ENCODE peak calls at places on chromosomes 11 and 22, in six cellular contexts. I, G, D, H, X and S are unnamed samples.

GRCh38 chr11:113387605-113388211 is at the start of gene ANKK1:
- DNase-seq in X (no peak), I (no peak), G (no peak), D (no peak), H (no peak), S (no peak)

GRCh38 chr22:27680636-27681035 is 120.9 kb downstream of the MN1 start:
- DNase-seq in H (no peak), G (no peak), I (no peak), X (no peak), D (no peak), S (no peak)

GRCh38 chr11:119316017-119316728 is 757 bp downstream of the MCAM start:
- DNase-seq in H (no peak), X (no peak), D (peak; percentile 40), I (no peak), G (no peak), S (no peak)

GRCh38 chr22:19289475-19290161 is 1.9 kb downstream of the CLTCL1 start:
- DNase-seq in H (peak; percentile 69), X (no peak), D (no peak), I (peak; percentile 64), G (no peak), S (no peak)

GRCh38 chr11:69834811-69835800 is 15.9 kb upstream of the FGF3 start:
- DNase-seq in H (no peak), G (no peak), I (no peak), X (no peak), D (no peak), S (no peak)

GRCh38 chr11:108221401-108221800 is 1.0 kb downstream of the NPAT start:
- DNase-seq in D (no peak), I (no peak), G (no peak), H (peak; percentile 40), X (no peak), S (no peak)

GRCh38 chr11:92550871-92551270 is 326.3 kb downstream of the FAT3 start:
- DNase-seq in X (no peak), H (no peak), I (no peak), D (no peak), G (no peak), S (no peak)

GRCh38 chr11:124791626-124792341 is 8.4 kb downstream of the MSANTD2 start:
- DNase-seq in X (no peak), G (no peak), H (peak; percentile 44), I (no peak), D (no peak), S (no peak)

GRCh38 chr11:85628771-85629341 is 463 bp downstream of the TMEM126B start:
- DNase-seq in G (no peak), I (peak; percentile 10), D (no peak), H (peak; percentile 20), X (peak; percentile 18), S (no peak)

GRCh38 chr11:117094776-117095175 is 3.5 kb downstream of the SIK3 start:
- DNase-seq in I (peak; percentile 47), X (no peak), H (peak; percentile 44), D (no peak), G (no peak), S (no peak)

GRCh38 chr11:13663631-13664071 is 4.8 kb upstream of the FAR1 start:
- DNase-seq in G (no peak), X (no peak), I (peak; percentile 11), H (peak; percentile 58), D (no peak), S (no peak)

GRCh38 chr11:34068098-34068497 is 16.6 kb downstream of the CAPRIN1 start:
- DNase-seq in I (no peak), H (peak; percentile 62), X (no peak), D (no peak), G (no peak), S (no peak)

GRCh38 chr22:38694945-38695344 is 5.8 kb downstream of the JOSD1 start:
- DNase-seq in H (no peak), I (no peak), X (no peak), D (no peak), G (no peak), S (no peak)

GRCh38 chr11:101860694-101861371 is 54.0 kb upstream of the CEP126 start:
- DNase-seq in D (no peak), I (peak; percentile 58), H (peak; percentile 73), G (peak; percentile 4), X (peak; percentile 1), S (no peak)